ENCODE peak calls at places on chromosomes 2 and 18, in five cellular contexts. One of them, this sample, is unnamed.

GRCh38 chr2:74005786-74006185 is 21.1 kb downstream of the TET3 start:
- DNase-seq in uterus: no peak
- DNase-seq in RWPE1: no peak
- DNase-seq in H4: no peak
- DNase-seq in H54: no peak
- DNase-seq in this sample: no peak

GRCh38 chr18:52582516-52582915 is 242.5 kb downstream of the DCC start:
- DNase-seq in uterus: no peak
- DNase-seq in RWPE1: no peak
- DNase-seq in H4: no peak
- DNase-seq in H54: no peak
- DNase-seq in this sample: no peak

GRCh38 chr2:24617431-24617830 is 126.4 kb downstream of the NCOA1 start:
- DNase-seq in uterus: no peak
- DNase-seq in RWPE1: no peak
- DNase-seq in H4: no peak
- DNase-seq in H54: no peak
- DNase-seq in this sample: no peak

GRCh38 chr2:10447300-10448207 is 573 bp downstream of the ODC1 start:
- DNase-seq in uterus: no peak
- DNase-seq in RWPE1: no peak
- DNase-seq in H4: no peak
- DNase-seq in H54: no peak
- DNase-seq in this sample: no peak

GRCh38 chr2:25363733-25364132 is 22.0 kb upstream of the DNMT3A start:
- DNase-seq in uterus: no peak
- DNase-seq in RWPE1: no peak
- DNase-seq in H4: no peak
- DNase-seq in H54: no peak
- DNase-seq in this sample: no peak

GRCh38 chr2:109497447-109497846 is 116.3 kb downstream of the SEPTIN10 start:
- DNase-seq in uterus: no peak
- DNase-seq in RWPE1: no peak
- DNase-seq in H4: no peak
- DNase-seq in H54: peak
- DNase-seq in this sample: no peak

GRCh38 chr2:130928385-130928784 is 91.7 kb downstream of the ARHGEF4 start:
- DNase-seq in uterus: no peak
- DNase-seq in RWPE1: no peak
- DNase-seq in H4: no peak
- DNase-seq in H54: no peak
- DNase-seq in this sample: no peak

GRCh38 chr2:10305254-10305635 is 2.5 kb downstream of the HPCAL1 start:
- DNase-seq in uterus: no peak
- DNase-seq in RWPE1: no peak
- DNase-seq in H4: peak
- DNase-seq in H54: no peak
- DNase-seq in this sample: no peak

GRCh38 chr2:44569397-44569970 is 207.7 kb downstream of the CAMKMT start:
- DNase-seq in uterus: no peak
- DNase-seq in RWPE1: no peak
- DNase-seq in H4: no peak
- DNase-seq in H54: no peak
- DNase-seq in this sample: no peak

GRCh38 chr2:20422679-20423271 is 24.1 kb upstream of the RHOB start:
- DNase-seq in uterus: peak
- DNase-seq in RWPE1: no peak
- DNase-seq in H4: no peak
- DNase-seq in H54: no peak
- DNase-seq in this sample: no peak

GRCh38 chr2:36339819-36340218 is 15.8 kb upstream of the CRIM1 start:
- DNase-seq in uterus: no peak
- DNase-seq in RWPE1: no peak
- DNase-seq in H4: no peak
- DNase-seq in H54: no peak
- DNase-seq in this sample: no peak

GRCh38 chr2:226354434-226354833 is 445.2 kb downstream of the IRS1 start:
- DNase-seq in uterus: no peak
- DNase-seq in RWPE1: no peak
- DNase-seq in H4: peak
- DNase-seq in H54: no peak
- DNase-seq in this sample: no peak

GRCh38 chr18:23626451-23627279 is 36.0 kb downstream of the ANKRD29 start:
- DNase-seq in uterus: no peak
- DNase-seq in RWPE1: peak
- DNase-seq in H4: peak
- DNase-seq in H54: no peak
- DNase-seq in this sample: no peak

GRCh38 chr2:126571403-126571802 is 84.6 kb upstream of the GYPC start:
- DNase-seq in uterus: no peak
- DNase-seq in RWPE1: no peak
- DNase-seq in H4: no peak
- DNase-seq in H54: no peak
- DNase-seq in this sample: no peak

GRCh38 chr2:143787674-143788073 is 658.5 kb downstream of the ARHGAP15 start:
- DNase-seq in uterus: no peak
- DNase-seq in RWPE1: no peak
- DNase-seq in H4: no peak
- DNase-seq in H54: no peak
- DNase-seq in this sample: no peak

GRCh38 chr2:157839822-157840221 is 36.3 kb downstream of the ACVR1 start:
- DNase-seq in uterus: no peak
- DNase-seq in RWPE1: no peak
- DNase-seq in H4: no peak
- DNase-seq in H54: no peak
- DNase-seq in this sample: no peak

GRCh38 chr2:127570282-127571250 is 35.1 kb downstream of the MYO7B start:
- DNase-seq in uterus: no peak
- DNase-seq in RWPE1: no peak
- DNase-seq in H4: no peak
- DNase-seq in H54: no peak
- DNase-seq in this sample: no peak

GRCh38 chr2:176514805-176515500 is 245.7 kb downstream of the MTX2 start:
- DNase-seq in uterus: no peak
- DNase-seq in RWPE1: no peak
- DNase-seq in H4: peak
- DNase-seq in H54: no peak
- DNase-seq in this sample: no peak

GRCh38 chr2:234733093-234733489 is 218.7 kb upstream of the SH3BP4 start:
- DNase-seq in uterus: no peak
- DNase-seq in RWPE1: no peak
- DNase-seq in H4: no peak
- DNase-seq in H54: no peak
- DNase-seq in this sample: no peak

GRCh38 chr2:163877316-163877715 is 141.5 kb upstream of the FIGN start:
- DNase-seq in uterus: no peak
- DNase-seq in RWPE1: no peak
- DNase-seq in H4: no peak
- DNase-seq in H54: no peak
- DNase-seq in this sample: no peak

GRCh38 chr2:36013064-36013463 is 342.5 kb upstream of the CRIM1 start:
- DNase-seq in uterus: no peak
- DNase-seq in RWPE1: no peak
- DNase-seq in H4: no peak
- DNase-seq in H54: no peak
- DNase-seq in this sample: no peak

GRCh38 chr2:138327967-138328366 is 173.6 kb upstream of the SPOPL start:
- DNase-seq in uterus: no peak
- DNase-seq in RWPE1: no peak
- DNase-seq in H4: no peak
- DNase-seq in H54: no peak
- DNase-seq in this sample: no peak

GRCh38 chr2:17272649-17273048 is 245.6 kb downstream of the RAD51AP2 start:
- DNase-seq in uterus: no peak
- DNase-seq in RWPE1: no peak
- DNase-seq in H4: no peak
- DNase-seq in H54: no peak
- DNase-seq in this sample: no peak

GRCh38 chr2:236818281-236819045 is 248.8 kb downstream of the ACKR3 start:
- DNase-seq in uterus: no peak
- DNase-seq in RWPE1: no peak
- DNase-seq in H4: no peak
- DNase-seq in H54: no peak
- DNase-seq in this sample: no peak

GRCh38 chr2:108161298-108161697 is 78.5 kb upstream of the SULT1C3 start:
- DNase-seq in uterus: no peak
- DNase-seq in RWPE1: no peak
- DNase-seq in H4: no peak
- DNase-seq in H54: no peak
- DNase-seq in this sample: no peak

GRCh38 chr18:79681484-79682387 is 2.1 kb downstream of the CTDP1 start:
- DNase-seq in uterus: no peak
- DNase-seq in RWPE1: no peak
- DNase-seq in H4: no peak
- DNase-seq in H54: no peak
- DNase-seq in this sample: peak

GRCh38 chr2:68696554-68696953 is 38.1 kb upstream of the ARHGAP25 start:
- DNase-seq in uterus: no peak
- DNase-seq in RWPE1: no peak
- DNase-seq in H4: no peak
- DNase-seq in H54: no peak
- DNase-seq in this sample: no peak

GRCh38 chr18:46859855-46860254 is 57.5 kb downstream of the PIAS2 start:
- DNase-seq in uterus: no peak
- DNase-seq in RWPE1: no peak
- DNase-seq in H4: no peak
- DNase-seq in H54: no peak
- DNase-seq in this sample: no peak

GRCh38 chr2:121524650-121525425 is 5.8 kb upstream of the RNU4ATAC start:
- DNase-seq in uterus: no peak
- DNase-seq in RWPE1: peak
- DNase-seq in H4: no peak
- DNase-seq in H54: no peak
- DNase-seq in this sample: no peak

This sample was measured in left lung.